ENCODE peak calls at places on chromosomes 3 and 15, in five cellular contexts. One of them, this sample, is unnamed.

GRCh38 chr3:172808969-172809546 is 58.5 kb downstream of the ECT2 start:
- DNase-seq in cardiac muscle cell: peak
- DNase-seq in A549: peak
- DNase-seq in GM12878: no peak
- DNase-seq in adrenal gland: no peak
- DNase-seq in this sample: peak

GRCh38 chr3:72597756-72598195 is 250.5 kb downstream of the SHQ1 start:
- DNase-seq in cardiac muscle cell: peak
- DNase-seq in GM12878: no peak
- DNase-seq in adrenal gland: no peak
- DNase-seq in A549: peak
- DNase-seq in this sample: no peak

GRCh38 chr3:178152988-178153387 is 383.2 kb upstream of the KCNMB2 start:
- DNase-seq in A549: no peak
- DNase-seq in cardiac muscle cell: no peak
- DNase-seq in adrenal gland: no peak
- DNase-seq in GM12878: no peak
- DNase-seq in this sample: no peak

GRCh38 chr3:169769287-169770181 is at the start of gene ACTRT3:
- DNase-seq in GM12878: no peak
- DNase-seq in cardiac muscle cell: peak
- DNase-seq in adrenal gland: peak
- DNase-seq in A549: peak
- DNase-seq in this sample: peak

GRCh38 chr15:93319121-93319814 is 230.3 kb upstream of the RGMA start:
- DNase-seq in adrenal gland: no peak
- DNase-seq in A549: no peak
- DNase-seq in GM12878: no peak
- DNase-seq in cardiac muscle cell: no peak
- DNase-seq in this sample: no peak

GRCh38 chr15:95664435-95664834 is 666.1 kb upstream of the NR2F2 start:
- DNase-seq in cardiac muscle cell: no peak
- DNase-seq in A549: no peak
- DNase-seq in GM12878: no peak
- DNase-seq in adrenal gland: no peak
- DNase-seq in this sample: no peak

GRCh38 chr15:62444104-62445027 is 279.3 kb upstream of the C2CD4B start:
- DNase-seq in adrenal gland: no peak
- DNase-seq in GM12878: no peak
- DNase-seq in A549: no peak
- DNase-seq in cardiac muscle cell: peak
- DNase-seq in this sample: peak

GRCh38 chr3:43773273-43774104 is 82.8 kb downstream of the ABHD5 start:
- DNase-seq in GM12878: no peak
- DNase-seq in A549: peak
- DNase-seq in cardiac muscle cell: no peak
- DNase-seq in adrenal gland: peak
- DNase-seq in this sample: no peak

GRCh38 chr15:38652183-38652794 is 87.7 kb upstream of the RASGRP1 start:
- DNase-seq in cardiac muscle cell: no peak
- DNase-seq in adrenal gland: no peak
- DNase-seq in GM12878: no peak
- DNase-seq in A549: no peak
- DNase-seq in this sample: no peak

GRCh38 chr15:62783303-62783957 is 259.1 kb upstream of the TPM1 start:
- DNase-seq in cardiac muscle cell: peak
- DNase-seq in A549: peak
- DNase-seq in adrenal gland: no peak
- DNase-seq in GM12878: no peak
- DNase-seq in this sample: peak

GRCh38 chr3:29335438-29335837 is 54.6 kb downstream of the RBMS3 start:
- DNase-seq in A549: peak
- DNase-seq in GM12878: no peak
- DNase-seq in adrenal gland: peak
- DNase-seq in cardiac muscle cell: peak
- DNase-seq in this sample: peak

GRCh38 chr3:50474717-50475116 is 28.7 kb downstream of the CACNA2D2 start:
- DNase-seq in A549: peak
- DNase-seq in adrenal gland: no peak
- DNase-seq in cardiac muscle cell: peak
- DNase-seq in GM12878: no peak
- DNase-seq in this sample: peak

GRCh38 chr3:30012941-30013543 is 593.4 kb upstream of the TGFBR2 start:
- DNase-seq in cardiac muscle cell: peak
- DNase-seq in adrenal gland: peak
- DNase-seq in A549: peak
- DNase-seq in GM12878: peak
- DNase-seq in this sample: peak

GRCh38 chr3:140441006-140441405 is 236.9 kb upstream of the TRIM42 start:
- DNase-seq in adrenal gland: peak
- DNase-seq in A549: peak
- DNase-seq in GM12878: no peak
- DNase-seq in cardiac muscle cell: no peak
- DNase-seq in this sample: peak

GRCh38 chr3:4417449-4417848 is 49.6 kb downstream of the SUMF1 start:
- DNase-seq in cardiac muscle cell: peak
- DNase-seq in GM12878: no peak
- DNase-seq in A549: no peak
- DNase-seq in adrenal gland: no peak
- DNase-seq in this sample: no peak

GRCh38 chr3:56917740-56918568 is 116.2 kb upstream of the ARHGEF3 start:
- DNase-seq in A549: no peak
- DNase-seq in GM12878: peak
- DNase-seq in adrenal gland: no peak
- DNase-seq in cardiac muscle cell: no peak
- DNase-seq in this sample: no peak

GRCh38 chr3:168212664-168213255 is 117.0 kb upstream of the GOLIM4 start:
- DNase-seq in GM12878: no peak
- DNase-seq in cardiac muscle cell: no peak
- DNase-seq in A549: no peak
- DNase-seq in adrenal gland: no peak
- DNase-seq in this sample: no peak

GRCh38 chr3:171351676-171352075 is 108.5 kb downstream of the TNIK start:
- DNase-seq in cardiac muscle cell: peak
- DNase-seq in A549: no peak
- DNase-seq in GM12878: no peak
- DNase-seq in adrenal gland: no peak
- DNase-seq in this sample: peak

GRCh38 chr3:120168038-120168437 is 73.8 kb upstream of the GSK3B start:
- DNase-seq in A549: no peak
- DNase-seq in cardiac muscle cell: no peak
- DNase-seq in GM12878: no peak
- DNase-seq in adrenal gland: no peak
- DNase-seq in this sample: no peak

DNA sequence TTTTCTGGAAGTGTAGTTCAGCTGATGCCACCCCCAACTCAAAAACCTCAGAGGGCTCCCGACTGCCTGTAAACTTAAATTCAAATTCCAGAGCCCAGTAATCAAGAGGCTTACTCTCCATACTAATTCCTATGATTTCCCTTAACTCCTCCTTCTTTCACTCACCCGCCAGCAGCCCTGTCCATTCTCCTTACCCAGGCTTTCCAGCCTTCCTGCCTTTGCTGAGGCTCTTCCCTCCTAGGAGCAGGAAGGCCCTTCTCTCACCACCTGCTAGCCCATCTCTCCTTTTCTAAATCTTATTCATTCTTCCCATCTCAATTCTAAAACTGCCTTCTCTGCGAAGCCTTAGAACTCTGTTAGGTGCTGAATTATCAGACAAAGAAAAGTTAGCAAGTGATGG is 30.4 kb downstream of the RORA start:
- DNase-seq in cardiac muscle cell: no peak
- DNase-seq in adrenal gland: no peak
- DNase-seq in GM12878: no peak
- DNase-seq in A549: no peak
- DNase-seq in this sample: no peak
- TF ChIP-seq CTCF in cardiac muscle cell: no peak
- TF ChIP-seq CTCF in adrenal gland: no peak
- TF ChIP-seq CTCF in GM12878: no peak
- TF ChIP-seq CTCF in A549: no peak
- TF ChIP-seq CTCF in this sample: no peak

GRCh38 chr3:24793896-24794295 is 299.2 kb upstream of the THRB start:
- DNase-seq in A549: no peak
- DNase-seq in GM12878: no peak
- DNase-seq in cardiac muscle cell: no peak
- DNase-seq in adrenal gland: no peak
- DNase-seq in this sample: no peak
- H3K4me3 ChIP-seq in A549: no peak
- H3K4me3 ChIP-seq in GM12878: no peak
- H3K4me3 ChIP-seq in cardiac muscle cell: no peak
- H3K4me3 ChIP-seq in adrenal gland: no peak
- H3K4me3 ChIP-seq in this sample: no peak

GRCh38 chr3:23743141-23743784 is 62.5 kb upstream of the UBE2E1 start:
- DNase-seq in A549: no peak
- DNase-seq in adrenal gland: no peak
- DNase-seq in cardiac muscle cell: no peak
- DNase-seq in GM12878: no peak
- DNase-seq in this sample: no peak
- TF ChIP-seq CTCF in A549: no peak
- TF ChIP-seq CTCF in adrenal gland: no peak
- TF ChIP-seq CTCF in cardiac muscle cell: no peak
- TF ChIP-seq CTCF in GM12878: no peak
- TF ChIP-seq CTCF in this sample: no peak

GRCh38 chr15:41512512-41513281 is 930 bp downstream of the LTK start:
- DNase-seq in GM12878: no peak
- DNase-seq in adrenal gland: no peak
- DNase-seq in cardiac muscle cell: no peak
- DNase-seq in A549: no peak
- DNase-seq in this sample: no peak

GRCh38 chr15:41510728-41511127 is 2.9 kb downstream of the LTK start:
- DNase-seq in adrenal gland: no peak
- DNase-seq in cardiac muscle cell: no peak
- DNase-seq in A549: no peak
- DNase-seq in GM12878: no peak
- DNase-seq in this sample: no peak

GRCh38 chr15:41507820-41508290 is 5.8 kb downstream of the LTK start:
- DNase-seq in GM12878: no peak
- DNase-seq in A549: no peak
- DNase-seq in adrenal gland: peak
- DNase-seq in cardiac muscle cell: no peak
- DNase-seq in this sample: no peak

GRCh38 chr15:41512078-41512394 is 1.6 kb downstream of the LTK start:
- DNase-seq in A549: no peak
- DNase-seq in cardiac muscle cell: no peak
- DNase-seq in adrenal gland: no peak
- DNase-seq in GM12878: no peak
- DNase-seq in this sample: no peak

DNA sequence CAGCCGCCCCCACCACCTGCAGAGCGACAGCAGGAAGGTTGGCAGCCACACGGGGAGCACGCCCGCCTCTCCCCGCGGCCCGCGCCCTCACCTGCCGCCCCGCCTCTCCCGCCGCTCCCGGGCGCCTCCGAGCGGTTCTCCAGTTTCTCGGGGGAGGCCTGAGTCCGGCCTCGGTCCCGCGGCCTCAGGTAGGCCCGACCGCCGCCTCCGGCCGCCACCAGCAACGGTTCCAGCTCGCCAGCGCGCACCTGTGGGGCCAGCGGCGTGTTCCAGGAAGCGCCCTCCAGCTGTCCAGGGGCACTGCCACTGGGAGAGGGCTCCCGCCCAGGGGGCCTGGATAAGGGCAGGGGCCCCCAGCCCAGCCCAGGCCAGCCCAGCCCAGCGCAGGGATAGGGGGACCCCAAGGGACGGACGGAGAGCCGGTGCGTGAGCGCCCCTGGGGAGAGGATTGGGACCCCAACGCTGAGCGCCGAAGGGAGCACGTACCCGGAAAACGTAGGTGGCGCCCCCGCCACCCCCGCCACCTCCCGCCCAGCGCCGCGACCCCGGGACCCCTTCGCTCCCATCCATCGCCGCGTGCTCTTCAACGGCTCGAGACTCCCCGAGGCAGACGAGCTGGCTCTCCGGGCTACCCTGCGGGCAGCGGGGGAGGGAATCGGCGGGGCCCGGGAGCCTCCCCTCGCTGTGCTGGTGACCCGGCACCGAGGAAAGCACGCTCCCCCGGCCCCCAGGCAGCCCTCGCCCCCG is 2.1 kb downstream of the LTK start:
- DNase-seq in cardiac muscle cell: no peak
- DNase-seq in A549: no peak
- DNase-seq in GM12878: no peak
- DNase-seq in adrenal gland: no peak
- DNase-seq in this sample: no peak
- H3K4me3 ChIP-seq in cardiac muscle cell: peak
- H3K4me3 ChIP-seq in A549: no peak
- H3K4me3 ChIP-seq in GM12878: no peak
- H3K4me3 ChIP-seq in adrenal gland: peak
- H3K4me3 ChIP-seq in this sample: no peak

DNA sequence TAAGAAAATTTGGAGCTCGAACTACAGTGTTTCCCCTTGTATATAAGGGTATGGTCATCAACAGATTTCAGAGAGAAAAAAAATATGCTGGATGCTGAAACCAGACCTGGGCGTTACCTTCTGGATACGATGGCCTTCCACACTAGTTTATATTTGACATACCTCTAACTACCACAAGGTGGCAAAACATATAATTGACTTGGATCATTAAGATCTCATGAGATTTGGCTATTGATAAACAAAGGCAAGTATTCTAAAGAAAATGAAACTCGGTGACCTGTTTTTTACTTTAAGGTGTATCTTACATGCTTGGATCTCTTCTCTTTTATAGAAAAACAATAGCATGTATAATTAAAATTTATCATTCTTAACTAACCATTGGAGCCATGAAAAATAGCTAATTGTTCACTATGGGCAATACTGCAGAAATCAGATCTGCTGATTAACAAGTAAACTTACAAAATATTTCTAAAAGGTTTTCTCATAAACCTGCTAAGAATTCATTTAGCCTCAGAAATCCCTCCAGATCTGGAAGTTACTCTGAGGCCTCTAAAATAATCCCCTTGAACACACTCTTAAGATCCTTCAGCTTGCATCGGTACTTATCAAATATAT is 300.6 kb upstream of the KCNH8 start:
- DNase-seq in GM12878: no peak
- DNase-seq in adrenal gland: no peak
- DNase-seq in cardiac muscle cell: no peak
- DNase-seq in A549: peak
- DNase-seq in this sample: no peak
- TF ChIP-seq CTCF in GM12878: peak
- TF ChIP-seq CTCF in adrenal gland: no peak
- TF ChIP-seq CTCF in cardiac muscle cell: no peak
- TF ChIP-seq CTCF in A549: peak
- TF ChIP-seq CTCF in this sample: no peak

DNA sequence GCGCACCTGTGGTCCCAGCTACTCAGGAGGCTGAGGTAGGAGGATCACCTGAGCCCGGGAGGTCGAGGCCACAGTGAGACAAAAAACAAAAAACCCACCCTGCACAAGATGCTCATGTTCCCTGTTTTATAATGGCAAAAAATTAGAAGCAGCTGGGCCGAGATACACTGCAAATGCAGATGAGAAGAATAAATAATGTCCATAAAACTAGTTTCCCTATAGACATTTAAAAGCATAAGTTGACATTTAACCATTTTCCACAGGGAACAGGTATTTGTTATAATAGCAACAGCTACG is 537 bp upstream of the SCAP start:
- DNase-seq in GM12878: no peak
- DNase-seq in cardiac muscle cell: no peak
- DNase-seq in A549: no peak
- DNase-seq in adrenal gland: no peak
- DNase-seq in this sample: no peak
- H3K4me3 ChIP-seq in GM12878: peak
- H3K4me3 ChIP-seq in cardiac muscle cell: peak
- H3K4me3 ChIP-seq in A549: peak
- H3K4me3 ChIP-seq in adrenal gland: peak
- H3K4me3 ChIP-seq in this sample: peak